ENCODE peak calls at places on chromosome 18, in ten cellular contexts. D, M, W, K, P, G, J, N, R and L are unnamed samples.

GRCh38 chr18:70195852-70196434 is 9.5 kb downstream of the RTTN start:
- DNase-seq in D (no peak), M (peak), W (peak), K (no peak), P (peak), G (peak), J (peak), N (no peak), R (no peak), L (peak)

GRCh38 chr18:9870431-9871023 is 15.2 kb upstream of the TXNDC2 start:
- DNase-seq in D (no peak), M (no peak), W (no peak), K (no peak), P (no peak), G (no peak), J (no peak), N (no peak), R (no peak), L (no peak)

GRCh38 chr18:21914739-21915319 is 174.2 kb downstream of the MIB1 start:
- DNase-seq in D (peak), M (peak), W (peak), K (no peak), P (peak), G (no peak), J (peak), N (no peak), R (no peak), L (peak)

GRCh38 chr18:28175930-28176673 is 828 bp downstream of the CDH2 start:
- DNase-seq in D (peak), M (no peak), W (peak), K (no peak), P (no peak), G (no peak), J (peak), N (no peak), R (no peak), L (no peak)

GRCh38 chr18:13606589-13607254 is 119.6 kb downstream of the FAM210A start:
- DNase-seq in D (no peak), M (peak), W (no peak), K (no peak), P (no peak), G (no peak), J (no peak), N (no peak), R (no peak), L (no peak)

GRCh38 chr18:50356036-50356945 is 18.6 kb upstream of the SKA1 start:
- DNase-seq in D (no peak), M (peak), W (no peak), K (no peak), P (peak), G (no peak), J (peak), N (no peak), R (no peak), L (peak)

GRCh38 chr18:48662021-48662661 is 123.3 kb downstream of the CTIF start:
- DNase-seq in D (no peak), M (no peak), W (peak), K (no peak), P (peak), G (peak), J (peak), N (no peak), R (peak), L (peak)

GRCh38 chr18:58362027-58362575 is 266.8 kb downstream of the ALPK2 start:
- DNase-seq in D (no peak), M (peak), W (peak), K (no peak), P (peak), G (peak), J (peak), N (no peak), R (peak), L (no peak)

GRCh38 chr18:49059028-49059670 is 108.4 kb upstream of the SMAD7 start:
- DNase-seq in D (no peak), M (no peak), W (peak), K (no peak), P (no peak), G (no peak), J (no peak), N (no peak), R (no peak), L (no peak)

GRCh38 chr18:48113691-48114090 is 183.2 kb upstream of the SMAD2 start:
- DNase-seq in D (no peak), M (no peak), W (no peak), K (no peak), P (no peak), G (no peak), J (no peak), N (no peak), R (no peak), L (no peak)

GRCh38 chr18:63131106-63131943 is 188.2 kb downstream of the BCL2 start:
- DNase-seq in D (peak), M (peak), W (peak), K (peak), P (peak), G (no peak), J (peak), N (no peak), R (no peak), L (peak)

GRCh38 chr18:63924551-63924950 is 16.8 kb downstream of the SERPINB10 start:
- DNase-seq in D (no peak), M (no peak), W (peak), K (no peak), P (peak), G (no peak), J (no peak), N (no peak), R (peak), L (no peak)

GRCh38 chr18:47204908-47205522 is 28.9 kb upstream of the IER3IP1 start:
- DNase-seq in D (peak), M (peak), W (peak), K (peak), P (peak), G (no peak), J (peak), N (no peak), R (no peak), L (peak)

GRCh38 chr18:6546229-6546628 is 131.5 kb upstream of the L3MBTL4 start:
- DNase-seq in D (no peak), M (no peak), W (peak), K (no peak), P (peak), G (no peak), J (peak), N (no peak), R (no peak), L (no peak)

GRCh38 chr18:3541549-3542386 is 91.8 kb downstream of the TGIF1 start:
- DNase-seq in D (no peak), M (peak), W (no peak), K (no peak), P (no peak), G (no peak), J (peak), N (no peak), R (no peak), L (peak)

GRCh38 chr18:33010149-33010548 is 237.3 kb upstream of the KLHL14 start:
- DNase-seq in D (no peak), M (no peak), W (no peak), K (no peak), P (no peak), G (peak), J (no peak), N (no peak), R (no peak), L (no peak)

GRCh38 chr18:48994044-48994651 is 43.4 kb upstream of the SMAD7 start:
- DNase-seq in D (no peak), M (no peak), W (peak), K (no peak), P (peak), G (peak), J (peak), N (no peak), R (peak), L (no peak)

GRCh38 chr18:4017479-4017878 is 437.6 kb downstream of the DLGAP1 start:
- DNase-seq in D (no peak), M (peak), W (no peak), K (no peak), P (no peak), G (no peak), J (peak), N (no peak), R (no peak), L (peak)

GRCh38 chr18:23926590-23926989 is 88.0 kb upstream of the TTC39C start:
- DNase-seq in D (no peak), M (no peak), W (no peak), K (no peak), P (no peak), G (no peak), J (no peak), N (no peak), R (no peak), L (no peak)

GRCh38 chr18:24878289-24878688 is 417.9 kb downstream of the HRH4 start:
- DNase-seq in D (peak), M (peak), W (peak), K (no peak), P (peak), G (no peak), J (peak), N (no peak), R (peak), L (no peak)

GRCh38 chr18:10015941-10016819 is 102.4 kb downstream of the VAPA start:
- DNase-seq in D (no peak), M (no peak), W (peak), K (no peak), P (peak), G (peak), J (peak), N (no peak), R (peak), L (peak)

GRCh38 chr18:57806891-57807280 is 3.8 kb upstream of the ATP8B1 start:
- DNase-seq in D (no peak), M (no peak), W (peak), K (no peak), P (peak), G (peak), J (peak), N (no peak), R (no peak), L (no peak)

GRCh38 chr18:9673296-9674251 is 34.5 kb upstream of the RAB31 start:
- DNase-seq in D (no peak), M (peak), W (peak), K (no peak), P (peak), G (peak), J (peak), N (no peak), R (no peak), L (peak)

GRCh38 chr18:199768-200167 is 41.4 kb downstream of the USP14 start:
- DNase-seq in D (no peak), M (no peak), W (no peak), K (no peak), P (no peak), G (no peak), J (no peak), N (no peak), R (no peak), L (no peak)

GRCh38 chr18:72155327-72155726 is 388.8 kb downstream of the CBLN2 start:
- DNase-seq in D (no peak), M (no peak), W (no peak), K (no peak), P (no peak), G (no peak), J (peak), N (no peak), R (no peak), L (no peak)

DNA sequence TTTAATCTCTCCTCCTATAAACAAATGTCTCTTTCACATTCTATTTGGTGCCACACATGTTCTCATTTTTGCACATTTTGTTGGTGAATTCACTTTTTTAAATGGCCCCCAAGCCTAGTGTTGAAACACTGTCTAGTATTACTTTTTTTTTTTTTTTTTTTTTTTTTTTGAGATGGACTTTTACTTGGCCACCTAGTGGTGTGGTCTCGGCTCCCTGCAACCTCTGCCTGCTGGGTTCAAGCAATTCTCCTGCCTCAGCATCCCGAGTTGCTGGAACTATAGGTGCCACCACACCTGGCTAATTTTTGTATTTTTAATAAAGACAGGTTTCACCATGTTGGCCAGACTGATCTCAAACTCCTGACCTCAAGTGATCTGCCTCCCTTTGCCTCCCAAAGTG is 273.8 kb upstream of the SLC14A2 start:
- DNase-seq in D (no peak), M (no peak), W (no peak), K (no peak), P (no peak), G (no peak), J (no peak), N (no peak), R (no peak), L (no peak)
- TF ChIP-seq CTCF in D (peak), M (no peak), W (peak), K (no peak), P (no peak), G (no peak), J (no peak), N (no peak), R (no peak), L (peak)

GRCh38 chr18:65435529-65435928 is 315.3 kb upstream of the CDH7 start:
- DNase-seq in D (no peak), M (no peak), W (no peak), K (no peak), P (no peak), G (no peak), J (no peak), N (no peak), R (no peak), L (no peak)

GRCh38 chr18:65436430-65436829 is 314.4 kb upstream of the CDH7 start:
- DNase-seq in D (no peak), M (no peak), W (no peak), K (no peak), P (no peak), G (no peak), J (no peak), N (no peak), R (no peak), L (no peak)

GRCh38 chr18:65439184-65439583 is 311.6 kb upstream of the CDH7 start:
- DNase-seq in D (no peak), M (no peak), W (no peak), K (no peak), P (no peak), G (no peak), J (no peak), N (no peak), R (no peak), L (no peak)
- TF ChIP-seq CTCF in D (peak), M (no peak), W (no peak), K (no peak), P (no peak), G (peak), J (no peak), N (no peak), R (no peak), L (no peak)

GRCh38 chr18:79001001-79001400 is 21.4 kb downstream of the SALL3 start:
- DNase-seq in D (no peak), M (no peak), W (no peak), K (no peak), P (no peak), G (no peak), J (no peak), N (no peak), R (no peak), L (no peak)

GRCh38 chr18:78995740-78996395 is 16.2 kb downstream of the SALL3 start:
- DNase-seq in D (no peak), M (no peak), W (no peak), K (no peak), P (no peak), G (no peak), J (no peak), N (no peak), R (no peak), L (peak)

GRCh38 chr18:78999939-79000338 is 20.3 kb downstream of the SALL3 start:
- DNase-seq in D (no peak), M (no peak), W (no peak), K (no peak), P (no peak), G (no peak), J (peak), N (no peak), R (no peak), L (peak)

GRCh38 chr18:78996741-78997490 is 17.3 kb downstream of the SALL3 start:
- DNase-seq in D (no peak), M (no peak), W (no peak), K (no peak), P (no peak), G (no peak), J (no peak), N (no peak), R (no peak), L (no peak)

DNA sequence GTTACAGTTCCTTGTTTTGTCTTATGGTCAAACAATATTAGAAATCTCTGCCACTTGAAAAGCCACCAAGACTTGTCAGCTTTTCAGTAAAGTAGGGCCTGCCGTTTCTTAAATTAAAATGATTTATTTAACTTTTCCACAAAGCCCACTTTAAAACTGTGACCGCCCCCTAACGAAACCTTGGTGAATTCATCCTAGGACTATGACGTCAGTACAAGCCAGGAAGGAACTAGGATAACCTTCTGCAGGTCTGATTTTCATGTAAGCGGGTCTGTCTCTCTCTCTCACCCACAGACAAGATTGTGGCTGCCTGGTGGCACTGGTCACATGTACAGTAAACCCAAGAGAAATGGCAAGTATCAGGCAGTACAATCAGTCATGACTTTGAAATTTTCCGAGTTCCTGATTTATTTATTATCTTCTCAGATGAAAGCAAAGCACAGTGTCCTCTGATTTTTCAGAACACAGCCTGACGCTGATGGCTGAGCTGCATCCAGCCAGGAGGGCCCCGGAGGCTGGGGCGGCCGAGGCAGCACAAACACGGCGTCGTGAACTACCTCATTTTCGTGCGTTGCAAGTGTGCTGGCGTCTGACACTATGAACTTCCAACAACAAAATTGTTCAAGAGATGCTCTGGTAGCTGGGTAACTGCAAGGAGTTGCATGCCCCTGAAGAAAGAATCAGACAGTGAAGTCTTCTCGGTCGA is 18.9 kb downstream of the SALL3 start:
- DNase-seq in D (no peak), M (no peak), W (no peak), K (no peak), P (no peak), G (no peak), J (no peak), N (no peak), R (no peak), L (no peak)
- TF ChIP-seq CTCF in D (no peak), M (no peak), W (no peak), K (no peak), P (no peak), G (no peak), J (no peak), N (no peak), R (no peak), L (no peak)

DNA sequence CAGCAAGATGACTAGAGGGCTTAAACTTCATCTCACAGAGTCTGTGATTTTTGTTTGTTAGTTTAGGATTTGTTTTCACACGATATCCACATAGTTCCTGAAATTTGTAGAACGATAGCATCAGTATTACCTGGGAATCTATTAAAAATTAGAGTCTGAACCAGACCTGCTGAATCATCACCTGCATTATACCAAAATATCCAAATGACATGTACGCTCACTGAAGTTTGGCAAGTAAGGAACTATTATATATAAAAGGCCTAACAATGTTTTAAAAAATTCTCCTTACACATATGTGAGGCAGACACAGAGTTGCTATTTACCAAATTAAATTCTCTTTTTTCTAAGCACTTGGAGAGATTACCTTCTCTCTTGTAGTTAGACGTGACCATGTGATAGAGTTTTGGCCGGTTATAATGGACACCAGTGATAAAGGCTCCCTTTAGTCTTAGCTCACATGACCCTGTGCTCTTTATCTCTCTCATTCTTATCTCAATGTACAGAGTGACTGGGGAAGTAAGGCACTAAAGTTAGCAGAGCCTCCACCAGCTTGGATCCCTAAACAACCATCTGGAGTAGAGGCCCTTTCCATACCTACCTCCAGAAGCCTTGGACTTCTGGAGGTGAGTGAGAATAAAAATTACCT is 363.1 kb downstream of the DSC3 start:
- DNase-seq in D (no peak), M (no peak), W (no peak), K (no peak), P (no peak), G (no peak), J (no peak), N (no peak), R (no peak), L (no peak)
- TF ChIP-seq CTCF in D (no peak), M (no peak), W (no peak), K (no peak), P (no peak), G (no peak), J (no peak), N (no peak), R (no peak), L (no peak)

DNA sequence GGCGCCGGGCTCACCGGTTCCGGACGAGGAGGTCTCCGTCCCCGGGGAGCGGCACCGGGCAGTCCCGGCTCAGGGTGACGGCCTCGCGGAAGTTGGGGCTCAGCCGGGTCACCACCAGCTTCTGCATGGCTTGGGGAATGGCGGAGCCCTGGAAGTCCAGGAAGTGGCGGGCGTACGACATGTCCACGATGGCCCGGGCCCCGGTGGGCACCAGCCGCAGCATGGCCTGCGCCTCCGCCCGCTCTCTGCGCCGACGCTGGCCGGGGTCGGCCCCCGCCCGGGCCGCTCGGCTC is 157 bp downstream of the PTGR3 start:
- DNase-seq in D (peak), M (no peak), W (no peak), K (peak), P (no peak), G (no peak), J (no peak), N (peak), R (no peak), L (no peak)
- TF ChIP-seq CTCF in D (no peak), M (no peak), W (no peak), K (no peak), P (no peak), G (no peak), J (no peak), N (no peak), R (no peak), L (no peak)

DNA sequence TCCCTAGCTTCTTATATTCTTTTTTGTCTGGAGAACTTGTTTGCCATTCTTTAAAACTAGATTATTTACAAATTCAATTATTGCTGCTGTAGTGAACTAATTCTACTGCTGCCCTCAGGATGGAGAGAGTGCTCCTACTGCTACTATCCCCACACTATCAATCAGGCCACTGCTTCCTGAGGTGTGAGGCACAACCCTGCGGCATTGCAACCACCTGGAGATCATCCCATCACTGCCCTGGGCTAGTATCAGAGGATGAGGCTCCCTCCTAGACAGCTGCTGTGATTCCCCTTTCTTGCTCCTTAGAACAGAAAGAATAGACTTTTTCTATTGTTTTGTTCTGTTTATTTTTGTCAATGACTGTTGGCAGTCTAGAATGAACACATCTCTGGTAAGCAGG is 146.6 kb downstream of the CDH19 start:
- DNase-seq in D (no peak), M (no peak), W (no peak), K (no peak), P (no peak), G (no peak), J (no peak), N (no peak), R (no peak), L (no peak)
- TF ChIP-seq CTCF in D (no peak), M (no peak), W (no peak), K (no peak), P (no peak), G (no peak), J (no peak), N (no peak), R (no peak), L (no peak)